ENCODE peak calls at places on chromosome 6, in nine cellular contexts. R is nephron progenitor cell; T is stimulated activated CD8-positive, alpha-beta memory T cell treated with anti-CD3 and anti-CD28 coated beads, Interleukin-12 subunit alpha, Interleukin-12 subunit beta, amount 100 ng/mL, for 4 hours; D is naive B cell; V is T-helper 2 cell; Q is HepG2; A is NCI-H2171 treated with DMSO at 0.1 percent for 48 hours; L is SK-MEL-5; Y is HuH-7.5. I is an unnamed sample.

GRCh38 chr6:148358196-148358785 is 15.7 kb downstream of the SASH1 start:
- DNase-seq in R (no peak), T (no peak), D (no peak), V (no peak), Q (no peak), A (no peak), L (no peak), Y (no peak), I (no peak)

GRCh38 chr6:82144852-82145332 is 102.7 kb downstream of the IBTK start:
- DNase-seq in R (no peak), T (no peak), D (no peak), V (no peak), Q (peak), A (peak), L (peak), Y (no peak), I (no peak)

GRCh38 chr6:108655840-108656650 is 95.3 kb downstream of the FOXO3 start:
- DNase-seq in R (no peak), T (no peak), D (no peak), V (no peak), Q (peak), A (no peak), L (peak), Y (no peak), I (no peak)

GRCh38 chr6:138844203-138844602 is 48.3 kb downstream of the ECT2L start:
- DNase-seq in R (no peak), T (no peak), D (no peak), V (no peak), Q (peak), A (peak), L (no peak), Y (no peak), I (no peak)

GRCh38 chr6:163806761-163807499 is 392.4 kb downstream of the QKI start:
- DNase-seq in R (no peak), T (no peak), D (no peak), V (no peak), Q (no peak), A (peak), L (no peak), Y (no peak), I (no peak)

GRCh38 chr6:26104457-26105108 is 17.4 kb downstream of the HFE start:
- DNase-seq in R (no peak), T (no peak), D (no peak), V (no peak), Q (peak), A (peak), L (peak), Y (no peak), I (no peak)

GRCh38 chr6:31008165-31008564 is 2.1 kb upstream of the MUC22 start:
- DNase-seq in R (no peak), T (no peak), D (no peak), V (no peak), Q (no peak), A (no peak), L (peak), Y (no peak), I (no peak)

GRCh38 chr6:127100510-127101140 is 17.8 kb upstream of the RSPO3 start:
- DNase-seq in R (no peak), T (no peak), D (no peak), V (no peak), Q (no peak), A (no peak), L (peak), Y (no peak), I (no peak)

GRCh38 chr6:158039178-158039557 is 57.5 kb downstream of the SYNJ2 start:
- DNase-seq in R (no peak), T (no peak), D (no peak), V (no peak), Q (no peak), A (no peak), L (no peak), Y (no peak), I (no peak)

GRCh38 chr6:145497006-145497405 is 238.3 kb downstream of the EPM2A start:
- DNase-seq in R (no peak), T (no peak), D (no peak), V (no peak), Q (no peak), A (no peak), L (no peak), Y (no peak), I (no peak)

GRCh38 chr6:35386989-35387388 is 44.6 kb downstream of the PPARD start:
- DNase-seq in R (no peak), T (no peak), D (no peak), V (no peak), Q (no peak), A (no peak), L (no peak), Y (no peak), I (no peak)

GRCh38 chr6:161374971-161375873 is 101.4 kb upstream of the AGPAT4 start:
- DNase-seq in R (peak), T (no peak), D (no peak), V (no peak), Q (peak), A (no peak), L (peak), Y (no peak), I (no peak)

GRCh38 chr6:2971420-2972218 is at the start of gene SERPINB6:
- DNase-seq in R (peak), T (peak), D (peak), V (no peak), Q (peak), A (no peak), L (peak), Y (peak), I (peak)

GRCh38 chr6:115717062-115717461 is 343.6 kb downstream of the FRK start:
- DNase-seq in R (no peak), T (no peak), D (no peak), V (no peak), Q (no peak), A (no peak), L (no peak), Y (no peak), I (no peak)

GRCh38 chr6:33297956-33298772 is 578 bp downstream of the RGL2 start:
- DNase-seq in R (peak), T (no peak), D (peak), V (no peak), Q (peak), A (peak), L (peak), Y (peak), I (no peak)

GRCh38 chr6:149701699-149702098 is 16.2 kb downstream of the LATS1 start:
- DNase-seq in R (no peak), T (no peak), D (no peak), V (no peak), Q (no peak), A (no peak), L (no peak), Y (no peak), I (no peak)

GRCh38 chr6:132041706-132042105 is 90.5 kb upstream of the CCN2 start:
- DNase-seq in R (no peak), T (no peak), D (no peak), V (no peak), Q (no peak), A (no peak), L (no peak), Y (no peak), I (no peak)

GRCh38 chr6:169786349-169786748 is 34.9 kb downstream of the ERMARD start:
- DNase-seq in R (no peak), T (no peak), D (no peak), V (no peak), Q (no peak), A (no peak), L (no peak), Y (no peak), I (no peak)

GRCh38 chr6:75444899-75445298 is 48.7 kb downstream of the FILIP1 start:
- DNase-seq in R (no peak), T (no peak), D (no peak), V (no peak), Q (no peak), A (no peak), L (no peak), Y (no peak), I (no peak)

GRCh38 chr6:136294621-136295020 is 5.0 kb upstream of the BCLAF1 start:
- DNase-seq in R (no peak), T (no peak), D (no peak), V (no peak), Q (no peak), A (no peak), L (no peak), Y (no peak), I (no peak)

GRCh38 chr6:64220776-64221175 is 585.2 kb downstream of the PHF3 start:
- DNase-seq in R (no peak), T (no peak), D (no peak), V (no peak), Q (no peak), A (no peak), L (no peak), Y (no peak), I (no peak)

GRCh38 chr6:141598487-141598886 is 534.2 kb upstream of the GJE1 start:
- DNase-seq in R (no peak), T (no peak), D (no peak), V (no peak), Q (no peak), A (no peak), L (no peak), Y (no peak), I (no peak)

GRCh38 chr6:96499781-96500180 is 21.8 kb upstream of the UFL1 start:
- DNase-seq in R (no peak), T (peak), D (no peak), V (peak), Q (no peak), A (no peak), L (no peak), Y (no peak), I (no peak)